ENCODE peak calls at places on chromosomes 3 and 15, in six cellular contexts. O is endothelial cell of umbilical vein, E is upper lobe of left lung, G is stomach, M is Panc1, S is GM23338. A is an unnamed sample.

GRCh38 chr3:53493997-53494791 is at the start of gene CACNA1D:
- DNase-seq in O (no peak), E (peak; percentile 75), G (peak; percentile 71), M (no peak), S (peak; percentile 97), A (peak; percentile 33)

GRCh38 chr3:170584585-170585007 is 1.3 kb downstream of the SLC7A14 start:
- DNase-seq in O (peak; percentile 56), E (peak; percentile 24), G (peak; percentile 64), M (no peak), S (peak; percentile 97), A (peak; percentile 18)

GRCh38 chr15:92949604-92950249 is 49.6 kb downstream of the CHD2 start:
- DNase-seq in O (no peak), E (no peak), G (no peak), M (no peak), S (peak; percentile 48), A (no peak)

GRCh38 chr3:39275963-39276593 is 3.8 kb downstream of the CX3CR1 start:
- DNase-seq in O (no peak), E (no peak), G (no peak), M (no peak), S (no peak), A (no peak)

GRCh38 chr3:187261541-187261969 is 30.0 kb downstream of the MASP1 start:
- DNase-seq in O (no peak), E (no peak), G (no peak), M (no peak), S (no peak), A (no peak)

GRCh38 chr3:32321095-32321835 is 70.4 kb upstream of the CMTM7 start:
- DNase-seq in O (peak; percentile 67), E (no peak), G (no peak), M (no peak), S (peak; percentile 76), A (no peak)

GRCh38 chr15:37793851-37794250 is 140.6 kb upstream of the TMCO5A start:
- DNase-seq in O (peak; percentile 4), E (no peak), G (no peak), M (no peak), S (peak; percentile 34), A (no peak)

GRCh38 chr15:73305331-73306211 is 63.2 kb downstream of the HCN4 start:
- DNase-seq in O (peak; percentile 30), E (peak; percentile 59), G (no peak), M (peak; percentile 41), S (peak; percentile 89), A (no peak)

GRCh38 chr3:48018841-48019240 is 2.6 kb upstream of the MAP4 start:
- DNase-seq in O (no peak), E (no peak), G (no peak), M (no peak), S (no peak), A (no peak)

GRCh38 chr3:134364936-134365765 is 9.1 kb downstream of the AMOTL2 start:
- DNase-seq in O (peak; percentile 44), E (no peak), G (no peak), M (no peak), S (no peak), A (peak; percentile 43)

GRCh38 chr3:62051506-62051905 is 321.8 kb downstream of the FEZF2 start:
- DNase-seq in O (peak; percentile 61), E (peak; percentile 27), G (peak; percentile 58), M (no peak), S (peak; percentile 67), A (no peak)

GRCh38 chr3:127831723-127832172 is 9.4 kb upstream of the MGLL start:
- DNase-seq in O (peak; percentile 35), E (peak; percentile 64), G (peak; percentile 58), M (no peak), S (peak; percentile 77), A (no peak)

GRCh38 chr3:94616833-94617232 is 554.0 kb downstream of the NSUN3 start:
- DNase-seq in O (no peak), E (no peak), G (no peak), M (no peak), S (no peak), A (no peak)

DNA sequence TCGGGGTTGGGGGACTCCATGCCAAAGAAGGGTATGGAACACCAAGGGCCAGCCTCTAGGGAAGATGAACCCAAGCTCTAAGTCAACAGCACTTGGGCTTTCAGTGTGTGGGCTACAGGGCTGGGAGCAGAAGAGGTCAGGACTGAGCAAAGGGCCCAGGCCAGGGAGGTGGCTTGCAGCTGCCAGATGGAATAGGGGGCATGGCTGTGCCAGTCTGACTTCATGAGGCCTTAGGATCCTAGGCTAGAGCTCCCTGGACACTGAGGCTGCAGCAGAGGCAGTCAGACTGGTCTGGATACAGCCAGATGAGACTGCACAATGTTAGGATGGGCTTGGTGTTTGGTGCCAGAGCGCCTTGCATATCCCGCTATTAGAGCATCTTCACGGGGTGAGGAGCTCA is 3.8 kb downstream of the RASGRF1 start:
- DNase-seq in O (no peak), E (peak; percentile 4), G (peak; percentile 8), M (no peak), S (no peak), A (no peak)
- TF ChIP-seq POLR2AphosphoS5 in O (no peak), E (no peak), G (no peak), M (no peak), S (no peak), A (no peak)

DNA sequence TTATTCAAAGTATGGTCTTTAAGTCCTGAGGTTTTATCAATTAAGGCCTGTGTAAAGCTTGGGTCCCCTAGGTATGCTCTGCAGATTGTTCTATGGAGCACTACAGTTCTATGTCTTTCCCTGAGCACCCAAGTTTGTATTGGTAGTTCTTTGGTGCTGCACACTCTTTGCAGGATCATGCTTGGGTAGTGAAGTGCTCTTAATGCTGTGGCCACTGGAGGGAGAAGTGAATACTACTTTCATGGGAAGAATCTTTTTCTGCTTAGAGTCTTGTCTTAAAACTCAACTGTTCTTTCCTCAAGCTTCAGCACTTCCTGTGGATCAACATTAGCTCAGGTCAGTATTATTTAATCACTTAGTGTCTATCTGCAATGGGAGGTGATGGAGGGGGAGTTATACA is 93.6 kb upstream of the CFAP20DC start:
- DNase-seq in O (no peak), E (no peak), G (no peak), M (no peak), S (peak; percentile 48), A (no peak)
- TF ChIP-seq CTCF in O (no peak), E (no peak), G (no peak), M (no peak), S (peak; percentile 38), A (no peak)

GRCh38 chr3:45819543-45819942 is 22.4 kb downstream of the LZTFL1 start:
- DNase-seq in O (no peak), E (no peak), G (no peak), M (no peak), S (no peak), A (no peak)

GRCh38 chr3:45821127-45821526 is 20.8 kb downstream of the LZTFL1 start:
- DNase-seq in O (no peak), E (no peak), G (no peak), M (no peak), S (no peak), A (no peak)

GRCh38 chr3:45814322-45814721 is 18.0 kb upstream of the SLC6A20 start:
- DNase-seq in O (no peak), E (no peak), G (no peak), M (no peak), S (no peak), A (no peak)

GRCh38 chr3:45816544-45816943 is 20.2 kb upstream of the SLC6A20 start:
- DNase-seq in O (no peak), E (no peak), G (no peak), M (no peak), S (no peak), A (peak; percentile 31)

DNA sequence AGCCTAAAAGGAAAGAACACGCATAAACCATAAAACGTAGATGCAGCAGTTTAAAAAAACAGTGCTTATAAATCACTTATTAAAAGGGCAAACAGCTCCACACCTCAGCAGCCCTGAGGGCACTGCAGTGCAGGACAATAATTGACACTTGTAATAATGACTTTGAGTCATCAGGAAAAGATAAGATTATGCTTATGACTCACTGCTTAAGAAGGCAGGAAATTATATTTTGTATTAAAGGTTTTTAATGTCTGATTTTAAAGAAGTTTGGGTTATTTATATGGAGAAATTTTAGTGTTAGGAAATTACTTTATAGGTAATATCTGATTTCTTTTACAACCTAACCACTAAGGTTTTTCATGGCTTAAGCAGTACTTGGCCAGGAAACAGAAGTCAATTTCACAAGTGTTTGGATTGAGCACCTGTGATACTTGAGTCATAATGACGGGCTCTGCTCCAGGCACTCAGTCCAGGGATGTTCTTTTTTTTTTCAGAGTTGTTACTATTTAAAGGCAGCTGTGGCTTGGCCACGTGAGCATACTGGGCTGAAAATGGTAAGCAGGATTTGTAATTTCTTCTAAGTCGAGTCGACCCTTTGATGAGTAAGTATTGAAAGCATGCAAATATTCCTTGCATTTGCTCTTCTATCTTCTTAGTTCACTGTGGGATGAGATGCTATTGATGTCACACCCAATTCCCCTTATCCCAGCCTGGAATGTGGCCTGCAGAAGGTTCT is 21.6 kb upstream of the SLC6A20 start:
- DNase-seq in O (peak; percentile 87), E (peak; percentile 71), G (peak; percentile 57), M (peak; percentile 71), S (no peak), A (peak; percentile 83)
- TF ChIP-seq POLR2AphosphoS5 in O (peak; percentile 44), E (no peak), G (peak; percentile 33), M (peak; percentile 43), S (no peak), A (peak; percentile 66)

GRCh38 chr3:13308406-13308805 is 111.7 kb downstream of the NUP210 start:
- DNase-seq in O (no peak), E (no peak), G (peak; percentile 39), M (peak; percentile 39), S (peak; percentile 90), A (no peak)
- TF ChIP-seq CTCF in O (peak; percentile 7), E (peak; percentile 33), G (peak; percentile 22), M (no peak), S (peak; percentile 62), A (no peak)

GRCh38 chr15:84734794-84735479 is 13.5 kb upstream of the ZNF592 start:
- DNase-seq in O (no peak), E (peak; percentile 87), G (peak; percentile 75), M (no peak), S (peak; percentile 98), A (peak; percentile 61)
- TF ChIP-seq POLR2AphosphoS5 in O (no peak), E (peak; percentile 64), G (no peak), M (no peak), S (peak; percentile 54), A (peak; percentile 65)

GRCh38 chr3:54951405-54951804 is 23.5 kb upstream of the LRTM1 start:
- DNase-seq in O (no peak), E (peak; percentile 36), G (peak; percentile 37), M (no peak), S (peak; percentile 77), A (peak; percentile 54)
- TF ChIP-seq CTCF in O (no peak), E (no peak), G (peak; percentile 22), M (no peak), S (peak; percentile 64), A (peak; percentile 41)

A was measured in breast epithelium.